ENCODE peak calls at places on chromosomes 11 and 22, in nine cellular contexts. A is brain microvascular endothelial cell; N is stimulated activated CD4-positive, alpha-beta T cell treated with anti-CD3 and anti-CD28 coated beads, TNF-alpha, amount 100 ng/mL, for 1 hour; C is fibroblast of the aortic adventitia; X is COR-L47; V is NCI-H146; O is NCI-H1417; B is Caki2; L is hypothalamus. T is an unnamed sample.

GRCh38 chr22:16975155-16975885 is 32.7 kb downstream of the GAB4 start:
- DNase-seq in L (no peak), X (no peak), V (no peak), B (no peak), O (no peak), C (no peak), N (no peak), A (no peak), T (no peak)

GRCh38 chr11:4211991-4212390 is 117.4 kb downstream of the RRM1 start:
- DNase-seq in L (no peak), C (no peak), N (no peak), B (no peak), X (no peak), O (no peak), V (no peak), A (no peak), T (no peak)

GRCh38 chr11:68409748-68410344 is 50.7 kb upstream of the PPP6R3 start:
- DNase-seq in V (no peak), X (no peak), N (no peak), B (no peak), A (no peak), O (no peak), C (no peak), L (no peak), T (peak)

GRCh38 chr11:128522943-128523518 is 64.3 kb downstream of the ETS1 start:
- DNase-seq in X (no peak), C (no peak), B (no peak), N (no peak), L (no peak), V (no peak), O (no peak), A (no peak), T (no peak)

GRCh38 chr11:77842451-77843121 is 21.6 kb downstream of the AAMDC start:
- DNase-seq in X (no peak), C (peak), N (no peak), L (no peak), V (no peak), A (peak), O (no peak), B (no peak), T (peak)

GRCh38 chr22:41256898-41257260 is 16.1 kb upstream of the CHADL start:
- DNase-seq in N (no peak), B (peak), L (no peak), C (peak), O (no peak), V (no peak), X (no peak), A (peak), T (peak)

GRCh38 chr11:74154621-74155281 is 16.1 kb downstream of the C2CD3 start:
- DNase-seq in X (no peak), O (no peak), C (peak), B (peak), L (no peak), N (no peak), A (no peak), V (no peak), T (no peak)

GRCh38 chr11:66071326-66071870 is 1.3 kb downstream of the PACS1 start:
- DNase-seq in B (no peak), X (no peak), N (no peak), O (no peak), C (no peak), V (no peak), L (no peak), A (no peak), T (peak)

GRCh38 chr11:94131363-94132115 is 2.9 kb downstream of the PANX1 start:
- DNase-seq in O (no peak), C (peak), X (no peak), N (no peak), L (no peak), V (peak), B (no peak), A (no peak), T (no peak)

GRCh38 chr22:31625661-31626426 is 36.2 kb downstream of the PISD start:
- DNase-seq in C (peak), L (no peak), V (no peak), N (no peak), O (no peak), X (no peak), A (peak), B (no peak), T (peak)

GRCh38 chr11:1049911-1050580 is 13.5 kb upstream of the MUC6 start:
- DNase-seq in X (no peak), L (no peak), B (no peak), V (no peak), C (no peak), A (no peak), O (no peak), N (no peak), T (peak)

GRCh38 chr11:78912778-78913177 is 338.1 kb upstream of the NARS2 start:
- DNase-seq in L (no peak), V (no peak), B (no peak), X (no peak), N (no peak), O (no peak), C (no peak), A (no peak), T (no peak)

GRCh38 chr11:27456802-27457329 is 15.7 kb downstream of the LGR4 start:
- DNase-seq in X (no peak), C (no peak), B (no peak), L (no peak), N (no peak), V (peak), A (no peak), O (no peak), T (no peak)

GRCh38 chr11:41446566-41446965 is 12.9 kb downstream of the LRRC4C start:
- DNase-seq in C (no peak), O (no peak), X (no peak), B (no peak), V (no peak), L (no peak), N (no peak), A (no peak), T (no peak)

GRCh38 chr11:2522636-2523255 is 77.9 kb downstream of the KCNQ1 start:
- DNase-seq in L (no peak), B (no peak), X (no peak), C (no peak), V (no peak), A (no peak), O (no peak), N (no peak), T (peak)

GRCh38 chr11:64357904-64358535 is 942 bp upstream of the RPS6KA4 start:
- DNase-seq in L (no peak), A (no peak), B (no peak), V (no peak), O (no peak), C (no peak), N (no peak), X (no peak), T (peak)

GRCh38 chr11:15472405-15472799 is 357.7 kb downstream of the INSC start:
- DNase-seq in V (no peak), O (no peak), X (no peak), N (no peak), C (no peak), L (no peak), B (no peak), A (no peak), T (no peak)

GRCh38 chr11:129720156-129720555 is 95.5 kb upstream of the TMEM45B start:
- DNase-seq in B (no peak), O (no peak), A (no peak), V (no peak), N (no peak), X (no peak), C (no peak), L (no peak), T (no peak)

GRCh38 chr11:17514476-17514875 is 29.7 kb downstream of the USH1C start:
- DNase-seq in A (no peak), C (no peak), X (no peak), L (no peak), B (no peak), V (no peak), O (no peak), N (no peak), T (no peak)

GRCh38 chr11:33835143-33835878 is 56.6 kb downstream of the LMO2 start:
- DNase-seq in N (no peak), B (peak), A (peak), C (peak), L (no peak), V (peak), X (peak), O (no peak), T (peak)